ENCODE peak calls at places on chromosomes 7 and 10, in six cellular contexts. L, T, A, E, I and B are unnamed samples. For H3K27me3, the result is how much of the 10 kb centered on the place peaks cover.

GRCh38 chr7:151735854-151736402 is 141.0 kb downstream of the PRKAG2 start:
- DNase-seq in A (no peak), L (no peak), T (no peak), I (peak), E (no peak), B (no peak)

GRCh38 chr10:49334993-49335972 is 36.3 kb downstream of the C10orf71 start:
- DNase-seq in A (no peak), E (no peak), T (no peak), L (no peak), I (no peak), B (no peak)

GRCh38 chr10:22927661-22928403 is at the start of gene ARMC3:
- DNase-seq in L (peak), T (peak), A (peak), E (peak), I (peak), B (no peak)

GRCh38 chr10:50594012-50594411 is 29.7 kb downstream of the SGMS1 start:
- DNase-seq in A (no peak), L (no peak), E (peak), I (no peak), T (peak), B (peak)

GRCh38 chr10:100341953-100342626 is 4.9 kb upstream of the SCD start:
- DNase-seq in E (no peak), L (peak), T (peak), A (peak), I (no peak), B (no peak)

GRCh38 chr10:15842493-15843169 is 17.7 kb downstream of the MINDY3 start:
- DNase-seq in A (no peak), I (no peak), E (no peak), T (no peak), L (no peak), B (no peak)

GRCh38 chr7:146960747-146961416 is 844.3 kb downstream of the CNTNAP2 start:
- DNase-seq in T (no peak), I (no peak), E (no peak), L (no peak), A (no peak), B (no peak)

GRCh38 chr7:101971457-101971856 is 154.0 kb downstream of the CUX1 start:
- DNase-seq in T (no peak), L (no peak), E (no peak), A (no peak), I (no peak), B (no peak)

GRCh38 chr7:55556492-55556891 is 15.8 kb downstream of the VOPP1 start:
- DNase-seq in L (no peak), A (no peak), I (no peak), E (no peak), T (no peak), B (no peak)

GRCh38 chr7:87330942-87331341 is 14.5 kb upstream of the CROT start:
- DNase-seq in E (no peak), L (no peak), T (no peak), I (no peak), A (no peak), B (no peak)

GRCh38 chr10:35797187-35797586 is 155.1 kb upstream of the FZD8 start:
- DNase-seq in T (no peak), E (no peak), A (no peak), L (no peak), I (no peak), B (no peak)

GRCh38 chr10:56139405-56139804 is 221.7 kb downstream of the ZWINT start:
- DNase-seq in I (no peak), E (no peak), L (no peak), T (no peak), A (no peak), B (no peak)

GRCh38 chr7:87220734-87221215 is 1.2 kb upstream of the TMEM243 start:
- DNase-seq in T (no peak), L (no peak), A (no peak), E (no peak), I (no peak), B (no peak)

GRCh38 chr7:143018931-143019330 is 8.0 kb downstream of the OR9A2 start:
- DNase-seq in A (no peak), L (no peak), I (no peak), E (no peak), T (no peak), B (no peak)

GRCh38 chr7:73715648-73716317 is 3.7 kb downstream of the STX1A start:
- DNase-seq in I (no peak), L (peak), T (peak), A (no peak), E (peak), B (peak)

GRCh38 chr10:29826801-29827200 is 192.0 kb upstream of the SVIL start:
- DNase-seq in A (no peak), E (no peak), T (no peak), L (no peak), I (no peak), B (no peak)

GRCh38 chr10:47049056-47049851 is 138.0 kb downstream of the PTPN20 start:
- DNase-seq in T (no peak), L (no peak), A (no peak), E (no peak), I (no peak), B (no peak)

GRCh38 chr10:56583316-56583715 is 222.3 kb upstream of the ZWINT start:
- DNase-seq in A (no peak), E (no peak), T (peak), L (no peak), I (no peak), B (no peak)

GRCh38 chr7:139525750-139526149 is 2.3 kb downstream of the CLEC2L start:
- DNase-seq in E (no peak), L (no peak), T (no peak), I (no peak), A (no peak), B (no peak)
- H3K27me3 ChIP-seq in E (under half), L (under half), T (under half), I (under half), A (under half), B (under half)

GRCh38 chr10:106370751-106371150 is 793.8 kb downstream of the SORCS1 start:
- DNase-seq in A (no peak), E (no peak), T (no peak), L (no peak), I (no peak), B (no peak)
- H3K4me3 ChIP-seq in A (no peak), E (no peak), T (no peak), L (no peak), I (no peak), B (no peak)

DNA sequence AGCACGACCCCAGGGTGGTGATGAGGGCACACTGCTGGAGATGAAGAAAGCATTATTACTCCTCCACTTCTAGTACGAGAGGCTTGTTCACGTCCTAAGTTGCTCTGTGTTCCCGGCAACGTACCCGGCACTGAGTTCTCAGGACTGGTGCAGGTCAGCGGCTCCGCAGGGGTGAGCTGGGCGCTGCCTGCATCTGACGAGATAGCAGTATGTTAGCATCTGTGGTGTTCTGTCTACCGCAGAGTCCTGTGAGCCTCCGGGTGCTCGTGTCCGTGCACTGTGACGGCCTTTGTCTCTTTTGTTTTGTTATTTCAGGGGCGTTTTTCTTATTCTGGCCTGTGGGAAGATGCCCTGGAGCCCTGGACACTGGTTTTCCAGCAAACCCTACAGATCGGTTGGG is 507.8 kb downstream of the DNAJB6 start:
- DNase-seq in E (no peak), T (no peak), L (no peak), A (no peak), I (peak), B (no peak)
- H3K27me3 ChIP-seq in E (under half), T (under half), L (under half), A (under half), I (under half), B (under half)

DNA sequence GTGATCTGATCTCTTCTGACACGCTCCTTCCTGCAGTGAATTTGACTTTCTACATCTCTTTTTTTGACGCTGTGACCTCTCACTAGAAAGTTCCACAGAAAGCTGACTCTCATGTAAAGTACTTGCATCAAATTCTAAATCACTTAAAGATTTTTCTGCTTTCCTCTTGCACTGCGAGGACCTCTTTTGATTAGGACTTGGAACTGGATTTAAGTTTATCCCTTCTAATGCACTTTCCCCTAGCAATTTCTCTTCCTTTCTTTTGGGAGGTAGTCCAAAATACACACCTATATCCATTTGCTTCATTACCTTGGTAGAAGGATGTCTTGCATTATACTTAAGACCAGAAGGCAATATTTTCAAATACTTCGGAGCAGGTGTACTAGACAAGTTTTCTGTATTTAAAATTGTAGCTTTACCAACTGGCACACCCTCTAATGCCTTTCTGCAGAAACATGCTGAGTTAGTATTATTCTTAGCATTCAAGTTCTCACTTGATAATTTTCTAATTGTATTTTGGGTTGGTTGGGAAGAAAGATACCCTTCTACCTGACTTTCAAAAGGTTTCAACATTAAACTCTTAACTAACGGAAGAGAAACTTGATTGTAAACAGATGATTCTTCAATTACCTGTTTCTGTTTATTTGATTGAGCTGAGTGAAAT is 4.6 kb downstream of the DCLRE1A start:
- DNase-seq in L (no peak), E (no peak), A (no peak), I (no peak), T (no peak), B (no peak)
- H3K4me3 ChIP-seq in L (no peak), E (no peak), A (no peak), I (no peak), T (no peak), B (no peak)

DNA sequence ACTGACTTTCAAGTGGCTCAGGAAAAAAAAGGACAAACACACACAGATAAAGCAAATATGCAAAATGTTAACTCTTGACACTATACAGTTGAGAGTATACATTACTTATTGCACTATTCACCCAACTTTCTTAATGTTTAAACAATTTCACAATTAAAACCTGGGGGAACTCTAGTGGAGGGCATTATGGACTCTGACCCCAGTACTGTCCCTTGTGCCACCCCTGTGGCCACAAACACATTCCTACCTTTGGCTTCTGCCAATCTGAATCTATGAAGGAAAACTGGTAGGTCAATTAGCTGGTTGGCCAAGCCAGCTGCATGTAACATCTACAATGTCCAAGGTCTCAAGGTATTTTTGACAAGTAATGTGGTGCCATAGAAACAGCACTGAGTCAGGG is 7.5 kb upstream of the FGFR2 start:
- DNase-seq in L (no peak), T (no peak), A (no peak), I (no peak), E (no peak), B (no peak)
- H3K27me3 ChIP-seq in L (under half), T (under half), A (under half), I (under half), E (under half), B (under half)

GRCh38 chr10:31322647-31323046 is 3.6 kb downstream of the ZEB1 start:
- DNase-seq in T (no peak), L (no peak), A (peak), I (no peak), E (no peak), B (no peak)
- H3K4me3 ChIP-seq in T (no peak), L (no peak), A (no peak), I (peak), E (no peak), B (peak)

GRCh38 chr7:26381476-26382175 is 90.0 kb downstream of the SNX10 start:
- DNase-seq in E (no peak), I (no peak), T (no peak), L (no peak), A (no peak), B (no peak)
- H3K27me3 ChIP-seq in E (under half), I (under half), T (under half), L (under half), A (under half), B (under half)

GRCh38 chr7:5478568-5479045 is 55.0 kb upstream of the TNRC18 start:
- DNase-seq in A (no peak), I (no peak), L (no peak), E (no peak), T (no peak), B (no peak)
- H3K4me3 ChIP-seq in A (no peak), I (peak), L (no peak), E (no peak), T (no peak), B (no peak)

GRCh38 chr7:155362380-155363145 is 64.9 kb downstream of the INSIG1 start:
- DNase-seq in T (no peak), E (no peak), I (peak), A (no peak), L (no peak), B (no peak)
- H3K27me3 ChIP-seq in T (under half), E (under half), I (under half), A (under half), L (under half), B (under half)